ENCODE peak calls at places on chromosome 16, in four cellular contexts. C is fibroblast of lung, N is body of pancreas, Z is spleen. E is an unnamed sample.

GRCh38 chr16:55370762-55371482 is 46.9 kb downstream of the IRX6 start:
- DNase-seq in C (peak; percentile 27), N (peak; percentile 50), Z (peak; percentile 77), E (peak; percentile 77)

GRCh38 chr16:2231016-2231931 is 5.0 kb upstream of the DNASE1L2 start:
- DNase-seq in C (no peak), N (no peak), Z (peak; percentile 69), E (no peak)

GRCh38 chr16:85211247-85211910 is 99.1 kb upstream of the CIBAR2 start:
- DNase-seq in C (peak; percentile 87), N (no peak), Z (no peak), E (no peak)

GRCh38 chr16:13926507-13926906 is 6.6 kb downstream of the ERCC4 start:
- DNase-seq in C (no peak), N (no peak), Z (no peak), E (no peak)

GRCh38 chr16:85755929-85756768 is 5.3 kb upstream of the C16orf74 start:
- DNase-seq in C (peak; percentile 47), N (no peak), Z (peak; percentile 87), E (no peak)

GRCh38 chr16:84299734-84300440 is 5.2 kb downstream of the WFDC1 start:
- DNase-seq in C (no peak), N (no peak), Z (no peak), E (no peak)

GRCh38 chr16:82636485-82636884 is 9.7 kb downstream of the CDH13 start:
- DNase-seq in C (no peak), N (no peak), Z (no peak), E (no peak)

GRCh38 chr16:53098526-53099317 is 43.9 kb downstream of the CHD9 start:
- DNase-seq in C (peak; percentile 97), N (peak; percentile 64), Z (peak; percentile 93), E (peak; percentile 81)

GRCh38 chr16:54750249-54750648 is 180.4 kb upstream of the IRX5 start:
- DNase-seq in C (peak; percentile 0), N (no peak), Z (no peak), E (no peak)

GRCh38 chr16:55037051-55037450 is 106.4 kb downstream of the IRX5 start:
- DNase-seq in C (no peak), N (no peak), Z (no peak), E (no peak)

GRCh38 chr16:67979955-67980678 is at the start of gene DPEP3:
- DNase-seq in C (no peak), N (no peak), Z (no peak), E (no peak)

GRCh38 chr16:9128346-9129342 is 37.2 kb downstream of the HAPSTR1 start:
- DNase-seq in C (no peak), N (no peak), Z (no peak), E (no peak)

GRCh38 chr16:8900343-8900742 is 18.2 kb downstream of the LITAFD start:
- DNase-seq in C (no peak), N (no peak), Z (no peak), E (no peak)

GRCh38 chr16:1338119-1338730 is 4.8 kb downstream of the BAIAP3 start:
- DNase-seq in C (no peak), N (peak; percentile 81), Z (no peak), E (peak; percentile 74)

GRCh38 chr16:67923414-67924127 is 8.1 kb downstream of the CTRL start:
- DNase-seq in C (peak; percentile 25), N (peak; percentile 72), Z (no peak), E (no peak)

GRCh38 chr16:24577167-24577566 is 37.8 kb downstream of the RBBP6 start:
- DNase-seq in C (peak; percentile 25), N (no peak), Z (no peak), E (no peak)

GRCh38 chr16:70437582-70438324 is 1.1 kb downstream of the ST3GAL2 start:
- DNase-seq in C (peak; percentile 73), N (peak; percentile 17), Z (no peak), E (no peak)

GRCh38 chr16:49559242-49559641 is 185.6 kb downstream of the C16orf78 start:
- DNase-seq in C (no peak), N (no peak), Z (no peak), E (no peak)

GRCh38 chr16:85520853-85521736 is 92.0 kb upstream of the GSE1 start:
- DNase-seq in C (no peak), N (peak; percentile 97), Z (no peak), E (peak; percentile 71)

GRCh38 chr16:82761858-82762257 is 135.1 kb downstream of the CDH13 start:
- DNase-seq in C (peak; percentile 50), N (no peak), Z (no peak), E (no peak)

GRCh38 chr16:68000450-68000849 is 1.2 kb upstream of the DPEP2 start:
- DNase-seq in C (no peak), N (no peak), Z (no peak), E (no peak)

GRCh38 chr16:24309222-24309905 is 53.2 kb downstream of the CACNG3 start:
- DNase-seq in C (peak; percentile 67), N (peak; percentile 63), Z (no peak), E (peak; percentile 31)

GRCh38 chr16:57764341-57765159 is 29.0 kb downstream of the KATNB1 start:
- DNase-seq in C (peak; percentile 83), N (no peak), Z (no peak), E (peak; percentile 62)

GRCh38 chr16:68752602-68753001 is 15.5 kb downstream of the CDH1 start:
- DNase-seq in C (no peak), N (no peak), Z (no peak), E (peak; percentile 46)

GRCh38 chr16:15518412-15519351 is 84.3 kb downstream of the BMERB1 start:
- DNase-seq in C (peak; percentile 90), N (peak; percentile 29), Z (no peak), E (peak; percentile 17)

GRCh38 chr16:57941016-57941656 is 29.8 kb downstream of the CNGB1 start:
- DNase-seq in C (peak; percentile 45), N (peak; percentile 94), Z (no peak), E (no peak)

GRCh38 chr16:68401871-68402747 is 46.2 kb downstream of the SMPD3 start:
- DNase-seq in C (peak; percentile 85), N (no peak), Z (peak; percentile 31), E (no peak)

GRCh38 chr16:46428108-46429061 is 192.8 kb downstream of the SHCBP1 start:
- DNase-seq in C (no peak), N (peak; percentile 5), Z (no peak), E (no peak)

GRCh38 chr16:21083729-21084268 is 66.8 kb downstream of the DNAH3 start:
- DNase-seq in C (peak; percentile 46), N (peak; percentile 68), Z (peak; percentile 79), E (peak; percentile 72)

GRCh38 chr16:66844342-66845079 is at the start of gene CA7:
- DNase-seq in C (no peak), N (no peak), Z (no peak), E (no peak)

GRCh38 chr16:57765160-57765728 is 29.7 kb downstream of the KATNB1 start:
- DNase-seq in C (no peak), N (no peak), Z (no peak), E (no peak)

DNA sequence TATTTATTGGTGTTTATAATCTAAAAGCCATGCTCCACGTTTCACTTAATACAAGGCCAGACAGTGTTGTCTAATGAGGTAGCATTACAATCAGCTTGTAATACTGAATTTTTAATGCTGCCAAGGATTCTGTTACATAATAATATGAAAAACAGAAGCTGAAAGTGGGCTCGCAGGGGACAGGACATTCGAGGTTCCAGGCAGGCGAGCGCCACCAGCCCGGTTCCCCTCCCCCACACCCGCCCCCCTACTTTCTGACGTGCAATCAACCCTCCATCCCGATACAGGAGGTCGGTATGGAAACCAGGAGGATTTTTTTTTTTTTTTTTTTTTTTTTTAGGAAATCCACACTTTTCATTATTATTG is 6.2 kb upstream of the ZFHX3 start:
- DNase-seq in C (no peak), N (no peak), Z (no peak), E (no peak)
- H3K4me3 ChIP-seq in C (peak overlapping the region; percentile 97), N (no peak overlapping the region), Z (no peak overlapping the region), E (no peak overlapping the region)

GRCh38 chr16:4386452-4386813 is 14.8 kb downstream of the VASN start:
- DNase-seq in C (no peak), N (no peak), Z (no peak), E (no peak)
- H3K4me3 ChIP-seq in C (no peak overlapping the region), N (no peak overlapping the region), Z (no peak overlapping the region), E (no peak overlapping the region)

GRCh38 chr16:10979717-10980601 is 35.6 kb downstream of the CLEC16A start:
- DNase-seq in C (peak; percentile 53), N (peak; percentile 16), Z (no peak), E (peak; percentile 33)
- H3K4me3 ChIP-seq in C (no peak overlapping the region), N (no peak overlapping the region), Z (no peak overlapping the region), E (no peak overlapping the region)

GRCh38 chr16:3881499-3881995 is 1.0 kb upstream of the CREBBP start:
- DNase-seq in C (no peak), N (peak; percentile 19), Z (no peak), E (peak; percentile 51)
- H3K4me3 ChIP-seq in C (no peak overlapping the region), N (no peak overlapping the region), Z (peak overlapping the region; percentile 49), E (peak overlapping the region; percentile 77)

DNA sequence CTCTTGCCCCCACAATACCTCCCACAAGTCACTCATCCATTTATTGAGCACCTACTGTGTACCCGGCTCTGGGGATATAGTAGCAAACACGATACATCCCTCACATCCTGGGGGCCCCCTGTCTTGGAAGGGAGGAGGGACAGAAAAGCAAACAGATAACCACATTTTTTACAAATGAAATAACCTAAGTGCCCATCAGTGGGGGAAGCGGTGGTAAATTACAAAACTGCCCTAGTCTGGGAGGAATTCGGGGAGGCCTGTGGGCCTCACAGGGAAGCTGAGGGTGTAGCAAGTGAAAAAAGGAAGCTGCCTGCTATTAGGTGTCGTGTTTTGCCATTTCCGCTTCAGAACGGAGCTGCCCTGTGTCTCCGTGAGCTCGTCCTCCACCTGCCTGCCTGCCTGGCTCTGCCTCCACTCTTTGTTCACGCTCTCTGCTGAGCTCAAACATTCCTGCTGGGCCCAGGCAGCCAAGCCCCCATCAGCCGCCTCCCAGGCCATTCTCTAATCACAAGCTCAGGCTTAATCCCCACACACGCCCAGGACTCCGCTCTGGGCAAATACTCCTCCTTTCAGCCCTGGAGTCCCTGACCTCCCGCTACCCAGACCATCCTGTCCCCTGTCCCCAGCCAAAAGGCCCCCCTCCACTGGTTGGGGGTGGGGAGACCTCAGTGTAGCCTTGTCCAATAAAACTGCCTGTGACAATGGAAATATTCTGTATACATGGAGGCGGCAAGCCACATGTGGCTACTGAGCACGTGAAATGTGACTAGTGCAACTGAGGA is 10.2 kb upstream of the SEC14L5 start:
- DNase-seq in C (no peak), N (no peak), Z (no peak), E (peak; percentile 81)
- H3K4me3 ChIP-seq in C (no peak overlapping the region), N (no peak overlapping the region), Z (no peak overlapping the region), E (no peak overlapping the region)

DNA sequence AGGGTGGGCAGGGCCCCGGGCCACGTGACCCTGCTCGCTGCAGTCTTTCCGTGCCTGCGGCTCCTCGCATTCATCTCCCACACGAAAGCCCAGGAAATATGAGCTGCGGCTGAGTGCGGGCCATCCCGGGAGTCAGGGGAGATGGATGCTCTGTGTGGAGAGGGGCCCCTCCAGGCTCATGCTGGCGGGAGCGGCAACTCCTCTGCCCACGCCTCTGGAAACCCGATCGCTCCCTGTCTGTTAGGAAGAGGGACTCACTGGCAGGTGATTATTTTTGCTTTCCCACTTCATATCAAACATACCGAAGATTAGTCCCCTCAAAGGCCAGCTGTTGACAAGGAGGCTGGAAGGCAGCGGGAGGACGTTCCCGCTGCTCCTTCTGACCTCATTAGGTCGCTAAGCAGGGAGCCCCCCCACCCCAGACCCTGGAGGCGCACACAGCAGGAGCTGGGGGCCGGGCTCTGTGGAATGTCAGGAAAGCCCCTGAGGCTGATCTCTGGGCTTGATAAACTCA is 228.5 kb downstream of the FOXL1 start:
- DNase-seq in C (peak; percentile 51), N (no peak), Z (no peak), E (no peak)
- H3K4me3 ChIP-seq in C (no peak overlapping the region), N (no peak overlapping the region), Z (no peak overlapping the region), E (no peak overlapping the region)

GRCh38 chr16:25729188-25729587 is 37.4 kb downstream of the HS3ST4 start:
- DNase-seq in C (no peak), N (no peak), Z (no peak), E (no peak)
- H3K4me3 ChIP-seq in C (no peak overlapping the region), N (no peak overlapping the region), Z (no peak overlapping the region), E (no peak overlapping the region)

GRCh38 chr16:30474062-30474452 is 1.5 kb downstream of the ITGAL start:
- DNase-seq in C (no peak), N (no peak), Z (peak; percentile 84), E (no peak)
- H3K4me3 ChIP-seq in C (no peak overlapping the region), N (no peak overlapping the region), Z (peak overlapping the region; percentile 67), E (no peak overlapping the region)